ENCODE peak calls at places on chromosome 2, in ten cellular contexts. One of them, this sample, is unnamed.

GRCh38 chr2:171960570-171960969 is 38.3 kb downstream of the HAT1 start:
- DNase-seq in osteocyte: no peak
- DNase-seq in mesothelial cell of epicardium: no peak
- DNase-seq in prostate gland: no peak
- DNase-seq in choroid plexus epithelial cell: no peak
- DNase-seq in uterus: no peak
- DNase-seq in neural progenitor cell: no peak
- DNase-seq in mucosa of descending colon: no peak
- DNase-seq in heart left ventricle: no peak
- DNase-seq in astrocyte of the cerebellum: no peak
- DNase-seq in this sample: no peak

GRCh38 chr2:239397856-239398470 is 2.9 kb downstream of the HDAC4 start:
- DNase-seq in heart left ventricle: no peak
- DNase-seq in choroid plexus epithelial cell: no peak
- DNase-seq in mucosa of descending colon: no peak
- DNase-seq in astrocyte of the cerebellum: no peak
- DNase-seq in osteocyte: no peak
- DNase-seq in mesothelial cell of epicardium: no peak
- DNase-seq in uterus: no peak
- DNase-seq in prostate gland: no peak
- DNase-seq in neural progenitor cell: no peak
- DNase-seq in this sample: no peak

GRCh38 chr2:231123362-231123898 is 1.4 kb downstream of the HTR2B start:
- DNase-seq in osteocyte: no peak
- DNase-seq in uterus: no peak
- DNase-seq in prostate gland: no peak
- DNase-seq in heart left ventricle: no peak
- DNase-seq in astrocyte of the cerebellum: no peak
- DNase-seq in neural progenitor cell: no peak
- DNase-seq in mucosa of descending colon: no peak
- DNase-seq in choroid plexus epithelial cell: peak; percentile 84
- DNase-seq in mesothelial cell of epicardium: no peak
- DNase-seq in this sample: no peak

GRCh38 chr2:106977707-106978106 is 91.7 kb upstream of the ST6GAL2 start:
- DNase-seq in uterus: no peak
- DNase-seq in astrocyte of the cerebellum: peak; percentile 31
- DNase-seq in choroid plexus epithelial cell: peak; percentile 69
- DNase-seq in mucosa of descending colon: no peak
- DNase-seq in mesothelial cell of epicardium: no peak
- DNase-seq in neural progenitor cell: no peak
- DNase-seq in heart left ventricle: no peak
- DNase-seq in prostate gland: no peak
- DNase-seq in osteocyte: no peak
- DNase-seq in this sample: no peak

GRCh38 chr2:120786559-120786960 is 50.9 kb downstream of the GLI2 start:
- DNase-seq in astrocyte of the cerebellum: no peak
- DNase-seq in choroid plexus epithelial cell: no peak
- DNase-seq in neural progenitor cell: no peak
- DNase-seq in osteocyte: no peak
- DNase-seq in heart left ventricle: no peak
- DNase-seq in mesothelial cell of epicardium: no peak
- DNase-seq in prostate gland: no peak
- DNase-seq in uterus: no peak
- DNase-seq in mucosa of descending colon: no peak
- DNase-seq in this sample: no peak

GRCh38 chr2:52500561-52500960 is 1267.0 kb upstream of the CHAC2 start:
- DNase-seq in prostate gland: no peak
- DNase-seq in heart left ventricle: peak; percentile 22
- DNase-seq in uterus: no peak
- DNase-seq in mucosa of descending colon: no peak
- DNase-seq in neural progenitor cell: no peak
- DNase-seq in choroid plexus epithelial cell: peak; percentile 25
- DNase-seq in astrocyte of the cerebellum: no peak
- DNase-seq in mesothelial cell of epicardium: no peak
- DNase-seq in osteocyte: no peak
- DNase-seq in this sample: no peak

GRCh38 chr2:98768765-98769476 is 38.0 kb upstream of the MGAT4A start:
- DNase-seq in osteocyte: no peak
- DNase-seq in mucosa of descending colon: no peak
- DNase-seq in heart left ventricle: no peak
- DNase-seq in choroid plexus epithelial cell: peak; percentile 52
- DNase-seq in neural progenitor cell: no peak
- DNase-seq in uterus: no peak
- DNase-seq in prostate gland: peak; percentile 22
- DNase-seq in mesothelial cell of epicardium: no peak
- DNase-seq in astrocyte of the cerebellum: no peak
- DNase-seq in this sample: no peak

GRCh38 chr2:217951091-217951490 is 51.7 kb downstream of the TNS1 start:
- DNase-seq in neural progenitor cell: no peak
- DNase-seq in prostate gland: no peak
- DNase-seq in astrocyte of the cerebellum: no peak
- DNase-seq in uterus: peak; percentile 30
- DNase-seq in mucosa of descending colon: no peak
- DNase-seq in choroid plexus epithelial cell: no peak
- DNase-seq in heart left ventricle: no peak
- DNase-seq in mesothelial cell of epicardium: no peak
- DNase-seq in osteocyte: no peak
- DNase-seq in this sample: no peak

DNA sequence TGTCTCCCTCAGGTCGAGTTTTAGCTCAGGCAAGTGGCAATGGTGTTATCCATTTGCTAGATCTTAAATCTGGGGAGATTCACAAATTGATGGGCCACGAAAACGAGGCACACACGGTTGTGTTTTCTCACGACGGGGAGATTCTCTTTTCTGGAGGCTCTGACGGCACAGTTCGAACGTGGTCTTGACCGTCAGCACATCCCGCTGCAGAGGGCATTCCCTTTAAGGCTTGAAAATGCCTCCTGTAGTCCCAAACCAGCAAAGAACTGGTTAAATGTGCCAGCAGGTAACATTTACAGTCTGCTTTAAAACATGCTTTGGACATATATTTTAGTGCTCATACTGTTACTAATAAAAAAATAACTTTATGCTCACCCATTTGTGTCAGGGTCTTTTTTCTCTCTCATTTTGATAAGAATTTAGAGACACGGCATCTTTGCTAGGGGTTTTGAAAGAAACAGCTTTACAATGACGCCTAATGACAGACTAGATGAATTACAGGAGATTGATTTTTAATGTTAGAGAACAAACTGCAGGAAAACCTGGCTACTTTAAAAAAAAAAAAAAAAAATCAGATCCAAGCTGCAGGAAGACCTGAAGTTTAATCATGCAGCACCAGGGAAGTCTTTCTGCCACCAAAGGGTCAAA is 602 bp upstream of the VWC2L start:
- DNase-seq in prostate gland: no peak
- DNase-seq in choroid plexus epithelial cell: no peak
- DNase-seq in neural progenitor cell: no peak
- DNase-seq in uterus: no peak
- DNase-seq in astrocyte of the cerebellum: no peak
- DNase-seq in mesothelial cell of epicardium: no peak
- DNase-seq in heart left ventricle: no peak
- DNase-seq in mucosa of descending colon: no peak
- DNase-seq in osteocyte: no peak
- DNase-seq in this sample: no peak
- TF ChIP-seq CTCF in prostate gland: no peak
- TF ChIP-seq CTCF in choroid plexus epithelial cell: no peak
- TF ChIP-seq CTCF in neural progenitor cell: no peak
- TF ChIP-seq CTCF in uterus: no peak
- TF ChIP-seq CTCF in astrocyte of the cerebellum: no peak
- TF ChIP-seq CTCF in mesothelial cell of epicardium: no peak
- TF ChIP-seq CTCF in heart left ventricle: no peak
- TF ChIP-seq CTCF in mucosa of descending colon: no peak
- TF ChIP-seq CTCF in osteocyte: peak; percentile 40
- TF ChIP-seq CTCF in this sample: no peak

GRCh38 chr2:46816151-46816845 is 99.3 kb downstream of the MCFD2 start:
- DNase-seq in astrocyte of the cerebellum: no peak
- DNase-seq in heart left ventricle: no peak
- DNase-seq in mucosa of descending colon: no peak
- DNase-seq in mesothelial cell of epicardium: no peak
- DNase-seq in prostate gland: no peak
- DNase-seq in choroid plexus epithelial cell: no peak
- DNase-seq in neural progenitor cell: no peak
- DNase-seq in osteocyte: peak; percentile 46
- DNase-seq in uterus: no peak
- DNase-seq in this sample: no peak

GRCh38 chr2:46814562-46814961 is 101.0 kb downstream of the MCFD2 start:
- DNase-seq in uterus: no peak
- DNase-seq in choroid plexus epithelial cell: no peak
- DNase-seq in prostate gland: no peak
- DNase-seq in astrocyte of the cerebellum: no peak
- DNase-seq in heart left ventricle: no peak
- DNase-seq in osteocyte: peak; percentile 27
- DNase-seq in neural progenitor cell: no peak
- DNase-seq in mucosa of descending colon: no peak
- DNase-seq in mesothelial cell of epicardium: no peak
- DNase-seq in this sample: no peak

GRCh38 chr2:46813680-46814079 is 101.9 kb downstream of the MCFD2 start:
- DNase-seq in mesothelial cell of epicardium: no peak
- DNase-seq in mucosa of descending colon: no peak
- DNase-seq in heart left ventricle: no peak
- DNase-seq in prostate gland: no peak
- DNase-seq in osteocyte: no peak
- DNase-seq in astrocyte of the cerebellum: no peak
- DNase-seq in uterus: no peak
- DNase-seq in choroid plexus epithelial cell: no peak
- DNase-seq in neural progenitor cell: no peak
- DNase-seq in this sample: no peak

GRCh38 chr2:46814160-46814559 is 101.4 kb downstream of the MCFD2 start:
- DNase-seq in astrocyte of the cerebellum: peak; percentile 81
- DNase-seq in uterus: peak; percentile 91
- DNase-seq in heart left ventricle: peak; percentile 94
- DNase-seq in prostate gland: peak; percentile 19
- DNase-seq in choroid plexus epithelial cell: peak; percentile 77
- DNase-seq in mucosa of descending colon: peak; percentile 45
- DNase-seq in osteocyte: peak; percentile 79
- DNase-seq in neural progenitor cell: no peak
- DNase-seq in mesothelial cell of epicardium: no peak
- DNase-seq in this sample: no peak

DNA sequence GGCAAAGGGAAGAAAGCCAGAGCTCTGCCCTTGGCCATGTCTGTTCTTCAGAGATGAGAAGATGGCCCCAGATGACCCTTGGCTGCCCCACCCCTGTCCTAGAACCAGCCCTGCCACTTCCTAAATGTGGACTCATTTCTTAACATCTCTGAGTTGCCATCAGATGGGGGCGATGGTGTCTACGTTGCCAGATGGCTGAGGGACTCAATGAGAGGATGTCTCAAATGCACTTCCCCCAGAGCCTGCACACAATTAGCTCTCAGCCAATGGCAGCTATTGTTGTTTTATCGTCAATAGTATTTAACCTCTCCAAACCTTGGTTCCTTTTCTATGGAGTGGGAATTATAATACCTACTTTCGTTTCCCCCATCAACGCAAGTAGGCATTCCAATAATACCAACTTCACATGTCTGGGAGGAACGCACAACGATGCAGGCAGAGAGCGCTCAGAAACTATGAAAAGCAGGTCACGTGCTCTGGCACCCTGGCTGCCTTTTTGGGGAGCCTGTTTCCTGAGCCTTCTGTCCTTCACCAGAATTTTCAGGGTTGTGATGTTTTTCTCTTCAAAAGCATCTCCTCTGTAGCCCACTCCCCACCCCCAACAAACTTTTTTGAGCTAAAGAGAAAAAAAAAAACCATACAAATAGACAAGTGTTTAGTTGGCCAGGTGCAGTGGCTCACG is 100.3 kb downstream of the MCFD2 start:
- DNase-seq in uterus: no peak
- DNase-seq in prostate gland: no peak
- DNase-seq in mucosa of descending colon: no peak
- DNase-seq in heart left ventricle: no peak
- DNase-seq in osteocyte: peak; percentile 42
- DNase-seq in choroid plexus epithelial cell: no peak
- DNase-seq in neural progenitor cell: no peak
- DNase-seq in mesothelial cell of epicardium: no peak
- DNase-seq in astrocyte of the cerebellum: no peak
- DNase-seq in this sample: no peak
- TF ChIP-seq CTCF in uterus: no peak
- TF ChIP-seq CTCF in prostate gland: no peak
- TF ChIP-seq CTCF in mucosa of descending colon: no peak
- TF ChIP-seq CTCF in heart left ventricle: no peak
- TF ChIP-seq CTCF in osteocyte: no peak
- TF ChIP-seq CTCF in choroid plexus epithelial cell: no peak
- TF ChIP-seq CTCF in neural progenitor cell: no peak
- TF ChIP-seq CTCF in mesothelial cell of epicardium: no peak
- TF ChIP-seq CTCF in astrocyte of the cerebellum: no peak
- TF ChIP-seq CTCF in this sample: no peak

GRCh38 chr2:127645395-127646291 is at the start of gene GPR17:
- DNase-seq in mesothelial cell of epicardium: no peak
- DNase-seq in osteocyte: no peak
- DNase-seq in uterus: no peak
- DNase-seq in choroid plexus epithelial cell: no peak
- DNase-seq in prostate gland: no peak
- DNase-seq in astrocyte of the cerebellum: no peak
- DNase-seq in mucosa of descending colon: peak; percentile 46
- DNase-seq in neural progenitor cell: no peak
- DNase-seq in heart left ventricle: peak; percentile 26
- DNase-seq in this sample: no peak

GRCh38 chr2:127641846-127642510 is 4.0 kb upstream of the GPR17 start:
- DNase-seq in mesothelial cell of epicardium: no peak
- DNase-seq in neural progenitor cell: no peak
- DNase-seq in heart left ventricle: no peak
- DNase-seq in astrocyte of the cerebellum: no peak
- DNase-seq in osteocyte: no peak
- DNase-seq in prostate gland: no peak
- DNase-seq in choroid plexus epithelial cell: no peak
- DNase-seq in uterus: no peak
- DNase-seq in mucosa of descending colon: no peak
- DNase-seq in this sample: no peak

GRCh38 chr2:127644661-127645394 is 1.1 kb upstream of the GPR17 start:
- DNase-seq in uterus: no peak
- DNase-seq in mucosa of descending colon: no peak
- DNase-seq in heart left ventricle: peak; percentile 12
- DNase-seq in neural progenitor cell: no peak
- DNase-seq in prostate gland: no peak
- DNase-seq in osteocyte: no peak
- DNase-seq in mesothelial cell of epicardium: no peak
- DNase-seq in astrocyte of the cerebellum: no peak
- DNase-seq in choroid plexus epithelial cell: no peak
- DNase-seq in this sample: no peak

GRCh38 chr2:127642706-127643697 is 3.0 kb upstream of the GPR17 start:
- DNase-seq in uterus: no peak
- DNase-seq in osteocyte: no peak
- DNase-seq in astrocyte of the cerebellum: no peak
- DNase-seq in mesothelial cell of epicardium: no peak
- DNase-seq in mucosa of descending colon: no peak
- DNase-seq in choroid plexus epithelial cell: no peak
- DNase-seq in heart left ventricle: no peak
- DNase-seq in neural progenitor cell: no peak
- DNase-seq in prostate gland: no peak
- DNase-seq in this sample: no peak

DNA sequence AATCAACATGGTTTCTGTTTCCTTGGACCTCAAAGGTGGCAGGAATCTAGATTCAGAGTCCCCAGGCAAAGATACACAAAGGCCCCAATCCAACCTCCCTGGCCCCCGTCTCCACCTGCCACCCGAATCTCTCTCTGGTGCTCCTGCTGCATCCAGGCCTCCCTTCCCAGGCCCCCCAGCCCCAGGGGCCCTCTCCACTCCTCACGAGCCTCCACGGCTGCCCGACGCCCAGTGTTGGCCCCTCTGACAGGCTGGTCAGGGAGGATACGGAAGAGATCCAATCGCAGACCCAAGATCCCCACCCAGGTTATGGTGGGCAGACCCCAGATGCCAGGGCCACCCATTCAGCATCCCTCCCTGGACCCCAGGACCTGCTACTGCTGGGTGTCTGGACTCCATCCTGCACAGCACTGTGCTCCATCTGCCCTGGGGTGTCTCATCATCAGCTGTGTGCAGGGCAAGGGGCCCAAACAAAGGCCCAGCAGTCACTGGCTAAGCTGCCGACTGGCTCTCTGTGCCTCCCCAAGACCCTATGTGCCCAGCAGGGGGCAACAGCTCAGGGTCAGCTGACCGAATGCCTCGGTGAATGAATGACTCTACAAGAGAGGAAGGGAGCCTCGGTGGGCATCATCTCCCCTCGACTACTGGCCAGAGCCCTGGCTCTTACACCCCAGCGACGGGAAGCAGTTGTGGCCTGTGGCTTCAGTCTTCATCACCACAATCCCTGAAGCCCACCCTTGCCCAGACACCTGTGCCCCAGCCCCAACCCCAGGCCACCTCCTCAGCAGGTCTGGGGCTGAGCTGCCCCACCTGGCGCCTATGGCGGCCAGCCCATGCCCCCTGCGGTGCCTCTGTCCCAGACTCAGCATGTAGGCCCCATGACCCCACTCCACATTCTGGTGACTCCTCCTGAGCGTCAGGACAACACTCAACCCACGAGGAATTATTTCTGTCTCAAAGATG is 2.0 kb upstream of the GPR17 start:
- DNase-seq in mesothelial cell of epicardium: no peak
- DNase-seq in neural progenitor cell: peak; percentile 38
- DNase-seq in osteocyte: no peak
- DNase-seq in heart left ventricle: no peak
- DNase-seq in uterus: no peak
- DNase-seq in prostate gland: no peak
- DNase-seq in astrocyte of the cerebellum: no peak
- DNase-seq in mucosa of descending colon: no peak
- DNase-seq in choroid plexus epithelial cell: no peak
- DNase-seq in this sample: no peak
- TF ChIP-seq CTCF in mesothelial cell of epicardium: no peak
- TF ChIP-seq CTCF in neural progenitor cell: peak; percentile 8
- TF ChIP-seq CTCF in osteocyte: no peak
- TF ChIP-seq CTCF in heart left ventricle: no peak
- TF ChIP-seq CTCF in uterus: no peak
- TF ChIP-seq CTCF in prostate gland: no peak
- TF ChIP-seq CTCF in astrocyte of the cerebellum: no peak
- TF ChIP-seq CTCF in mucosa of descending colon: no peak
- TF ChIP-seq CTCF in choroid plexus epithelial cell: no peak
- TF ChIP-seq CTCF in this sample: no peak

GRCh38 chr2:166545473-166545872 is 51.4 kb upstream of the SCN7A start:
- DNase-seq in mesothelial cell of epicardium: no peak
- DNase-seq in mucosa of descending colon: no peak
- DNase-seq in choroid plexus epithelial cell: no peak
- DNase-seq in neural progenitor cell: no peak
- DNase-seq in prostate gland: no peak
- DNase-seq in astrocyte of the cerebellum: no peak
- DNase-seq in osteocyte: no peak
- DNase-seq in heart left ventricle: no peak
- DNase-seq in uterus: no peak
- DNase-seq in this sample: no peak
- TF ChIP-seq CTCF in mesothelial cell of epicardium: no peak
- TF ChIP-seq CTCF in mucosa of descending colon: no peak
- TF ChIP-seq CTCF in choroid plexus epithelial cell: no peak
- TF ChIP-seq CTCF in neural progenitor cell: no peak
- TF ChIP-seq CTCF in prostate gland: no peak
- TF ChIP-seq CTCF in astrocyte of the cerebellum: no peak
- TF ChIP-seq CTCF in osteocyte: no peak
- TF ChIP-seq CTCF in heart left ventricle: no peak
- TF ChIP-seq CTCF in uterus: no peak
- TF ChIP-seq CTCF in this sample: no peak

This sample was measured in neural crest cell.